ENCODE peak calls at places on chromosomes 3 and 15, in ten cellular contexts. H, W, J, U, L, G, Q, Y, A and B are unnamed samples.
A peak's percentile ranks its signal among the peaks of the same experiment; 100 is the strongest.

GRCh38 chr3:67377299-67377698 is 277.1 kb downstream of the SUCLG2 start:
- DNase-seq in H (no peak), W (no peak), J (no peak), U (no peak), L (peak; percentile 39), G (no peak), Q (no peak), Y (no peak), A (no peak), B (no peak)

GRCh38 chr3:98730338-98730737 is 32.8 kb upstream of the ST3GAL6 start:
- DNase-seq in H (no peak), W (no peak), J (no peak), U (no peak), L (no peak), G (peak; percentile 90), Q (no peak), Y (peak; percentile 23), A (no peak), B (peak; percentile 59)

GRCh38 chr3:42660131-42660715 is 6.7 kb downstream of the ZBTB47 start:
- DNase-seq in H (no peak), W (no peak), J (no peak), U (no peak), L (no peak), G (no peak), Q (peak; percentile 60), Y (no peak), A (no peak), B (no peak)

GRCh38 chr3:126917232-126917804 is 65.6 kb upstream of the PLXNA1 start:
- DNase-seq in H (no peak), W (no peak), J (no peak), U (no peak), L (no peak), G (no peak), Q (no peak), Y (no peak), A (no peak), B (peak; percentile 34)

GRCh38 chr3:143252931-143253330 is 133.4 kb downstream of the CHST2 start:
- DNase-seq in H (no peak), W (no peak), J (peak; percentile 55), U (no peak), L (no peak), G (peak; percentile 18), Q (no peak), Y (no peak), A (no peak), B (no peak)

GRCh38 chr3:101813817-101814440 is 34.9 kb downstream of the NXPE3 start:
- DNase-seq in H (peak; percentile 55), W (no peak), J (peak; percentile 45), U (no peak), L (no peak), G (peak; percentile 39), Q (no peak), Y (no peak), A (peak; percentile 65), B (no peak)

GRCh38 chr3:11370961-11371360 is 98.8 kb downstream of the ATG7 start:
- DNase-seq in H (no peak), W (no peak), J (no peak), U (no peak), L (no peak), G (no peak), Q (no peak), Y (no peak), A (no peak), B (no peak)

GRCh38 chr3:186277268-186277909 is 84.6 kb downstream of the DGKG start:
- DNase-seq in H (peak; percentile 79), W (no peak), J (peak; percentile 63), U (no peak), L (peak; percentile 50), G (peak; percentile 70), Q (no peak), Y (no peak), A (peak; percentile 87), B (no peak)

GRCh38 chr15:72379856-72380255 is 4.0 kb upstream of the HEXA start:
- DNase-seq in H (no peak), W (no peak), J (no peak), U (no peak), L (no peak), G (no peak), Q (no peak), Y (no peak), A (no peak), B (no peak)

GRCh38 chr15:72380743-72381142 is 4.9 kb upstream of the HEXA start:
- DNase-seq in H (no peak), W (no peak), J (no peak), U (no peak), L (no peak), G (no peak), Q (no peak), Y (no peak), A (no peak), B (no peak)

GRCh38 chr15:72375846-72376581 is at the start of gene HEXA:
- DNase-seq in H (peak; percentile 97), W (peak; percentile 96), J (peak; percentile 93), U (peak; percentile 91), L (peak; percentile 99), G (peak; percentile 88), Q (peak; percentile 99), Y (peak; percentile 97), A (peak; percentile 98), B (peak; percentile 96)

GRCh38 chr15:72369964-72370363 is 5.8 kb downstream of the HEXA start:
- DNase-seq in H (peak; percentile 8), W (no peak), J (no peak), U (peak; percentile 87), L (no peak), G (peak; percentile 68), Q (no peak), Y (no peak), A (peak; percentile 7), B (no peak)

GRCh38 chr15:72375501-72375845 is 341 bp downstream of the HEXA start:
- DNase-seq in H (no peak), W (peak; percentile 54), J (no peak), U (no peak), L (no peak), G (peak; percentile 54), Q (peak; percentile 92), Y (no peak), A (no peak), B (no peak)
- H3K4me3 ChIP-seq in H (peak overlapping the region; percentile 89), W (peak overlapping the region; percentile 68), J (peak overlapping the region; percentile 95), U (peak overlapping the region; percentile 89), L (peak overlapping the region; percentile 100), G (peak overlapping the region; percentile 79), Q (peak overlapping the region; percentile 79), Y (peak overlapping the region; percentile 91), A (peak overlapping the region; percentile 89), B (peak overlapping the region; percentile 80)

GRCh38 chr3:32719335-32719734 is 34.3 kb downstream of the CNOT10 start:
- DNase-seq in H (no peak), W (no peak), J (no peak), U (no peak), L (no peak), G (no peak), Q (no peak), Y (no peak), A (no peak), B (no peak)
- TF ChIP-seq CTCF in H (no peak), W (no peak), J (no peak), U (no peak), L (no peak), G (no peak), Q (no peak), Y (no peak), A (no peak), B (no peak)

GRCh38 chr3:4343258-4343657 is 40.1 kb downstream of the SETMAR start:
- DNase-seq in H (no peak), W (no peak), J (peak; percentile 80), U (no peak), L (no peak), G (peak; percentile 17), Q (no peak), Y (no peak), A (peak; percentile 31), B (no peak)
- H3K4me3 ChIP-seq in H (no peak overlapping the region), W (no peak overlapping the region), J (no peak overlapping the region), U (no peak overlapping the region), L (no peak overlapping the region), G (no peak overlapping the region), Q (no peak overlapping the region), Y (no peak overlapping the region), A (no peak overlapping the region), B (no peak overlapping the region)

GRCh38 chr3:9224490-9224889 is 25.0 kb downstream of the SRGAP3 start:
- DNase-seq in H (peak; percentile 59), W (no peak), J (no peak), U (no peak), L (no peak), G (peak; percentile 33), Q (no peak), Y (no peak), A (peak; percentile 9), B (no peak)
- TF ChIP-seq CTCF in H (peak; percentile 37), W (no peak), J (no peak), U (no peak), L (no peak), G (no peak), Q (no peak), Y (no peak), A (no peak), B (no peak)

DNA sequence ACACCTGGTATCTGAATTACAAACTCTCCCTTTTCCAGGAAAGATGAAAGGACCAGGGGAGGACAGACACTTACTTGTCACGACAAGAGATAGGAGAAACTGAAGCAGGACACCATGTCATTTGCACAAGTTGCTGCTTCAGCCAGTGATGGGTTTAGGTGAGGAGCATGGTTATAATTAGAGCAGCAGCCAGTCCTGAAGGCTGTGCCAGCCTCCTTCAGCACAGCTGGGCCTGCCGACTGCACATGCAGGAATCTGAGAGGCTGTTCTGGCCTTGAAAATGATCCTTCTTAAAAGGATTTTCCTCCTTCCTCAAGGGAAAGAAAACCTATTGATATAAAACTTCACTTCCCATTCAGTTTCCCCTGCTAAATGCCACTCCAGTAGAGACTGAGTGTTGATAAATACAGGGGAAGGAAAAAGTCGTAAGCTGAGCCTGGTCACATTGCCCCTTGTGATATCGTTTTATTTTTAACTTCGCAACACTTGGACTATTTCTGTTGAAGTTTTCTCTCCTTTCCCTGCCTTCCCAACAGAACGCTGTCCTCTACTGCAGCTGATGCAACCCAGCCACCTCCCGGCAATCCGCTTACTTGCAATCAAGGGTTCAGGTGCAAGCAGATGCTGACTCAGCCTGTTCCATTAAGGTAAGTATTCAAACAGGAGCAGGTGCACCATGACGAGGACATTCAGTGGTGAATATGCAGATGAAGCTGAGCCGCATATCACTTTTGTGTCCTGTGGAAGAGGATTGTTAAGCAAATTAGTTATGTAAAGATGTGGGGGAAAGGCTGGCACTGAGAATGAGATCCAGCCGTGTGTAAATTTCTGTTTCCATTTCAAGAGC is at the start of gene FBXO40:
- DNase-seq in H (peak; percentile 2), W (no peak), J (no peak), U (no peak), L (no peak), G (peak; percentile 63), Q (no peak), Y (peak; percentile 57), A (peak; percentile 7), B (peak; percentile 98)
- H3K4me3 ChIP-seq in H (peak within 1 kb of the TSS; percentile 13), W (no peak within 1 kb of the TSS), J (no peak within 1 kb of the TSS), U (no peak within 1 kb of the TSS), L (no peak within 1 kb of the TSS), G (no peak within 1 kb of the TSS), Q (no peak within 1 kb of the TSS), Y (peak within 1 kb of the TSS; percentile 39), A (no peak within 1 kb of the TSS), B (peak within 1 kb of the TSS; percentile 61)

GRCh38 chr3:113409676-113410075 is 31.6 kb downstream of the CFAP44 start:
- DNase-seq in H (peak; percentile 72), W (no peak), J (no peak), U (no peak), L (no peak), G (no peak), Q (no peak), Y (no peak), A (no peak), B (no peak)
- TF ChIP-seq CTCF in H (no peak), W (no peak), J (no peak), U (no peak), L (no peak), G (no peak), Q (no peak), Y (no peak), A (no peak), B (no peak)

GRCh38 chr3:16945330-16945729 is 60.6 kb downstream of the PLCL2 start:
- DNase-seq in H (peak; percentile 42), W (no peak), J (peak; percentile 9), U (no peak), L (no peak), G (peak; percentile 9), Q (no peak), Y (no peak), A (peak; percentile 70), B (no peak)
- H3K4me3 ChIP-seq in H (no peak overlapping the region), W (no peak overlapping the region), J (no peak overlapping the region), U (no peak overlapping the region), L (no peak overlapping the region), G (no peak overlapping the region), Q (no peak overlapping the region), Y (no peak overlapping the region), A (no peak overlapping the region), B (no peak overlapping the region)